ENCODE peak calls at places on chromosome 5, in eight cellular contexts. V is hypothalamus; B is tibial nerve; P is stimulated activated CD8-positive, alpha-beta memory T cell treated with anti-CD3 and anti-CD28 coated beads, Interleukin-4, amount 100 ng/mL, for 1 hour; W is lower leg skin; K is mesothelial cell of epicardium; Q is central memory CD4-positive, alpha-beta T cell; I is mammary epithelial cell. U is an unnamed sample.

GRCh38 chr5:116145416-116145815 is 60.6 kb downstream of the COMMD10 start:
- DNase-seq in V (no peak), B (no peak), P (no peak), W (no peak), K (no peak), Q (no peak), I (peak), U (no peak)

GRCh38 chr5:123156577-123157296 is 67.7 kb downstream of the PRDM6 start:
- DNase-seq in V (no peak), B (no peak), P (no peak), W (no peak), K (no peak), Q (no peak), I (peak), U (no peak)

GRCh38 chr5:135317286-135317685 is 81.7 kb downstream of the MACROH2A1 start:
- DNase-seq in V (no peak), B (no peak), P (no peak), W (peak), K (no peak), Q (no peak), I (no peak), U (no peak)

GRCh38 chr5:135110941-135111596 is 77.0 kb upstream of the PITX1 start:
- DNase-seq in V (no peak), B (no peak), P (no peak), W (no peak), K (no peak), Q (no peak), I (peak), U (no peak)

GRCh38 chr5:6389946-6390530 is 11.7 kb upstream of the MED10 start:
- DNase-seq in V (no peak), B (no peak), P (no peak), W (no peak), K (no peak), Q (no peak), I (no peak), U (no peak)

GRCh38 chr5:93600409-93601052 is 17.5 kb downstream of the NR2F1 start:
- DNase-seq in V (no peak), B (no peak), P (no peak), W (no peak), K (no peak), Q (no peak), I (no peak), U (no peak)

GRCh38 chr5:82931110-82931509 is 146.1 kb downstream of the TMEM167A start:
- DNase-seq in V (no peak), B (no peak), P (no peak), W (no peak), K (no peak), Q (no peak), I (peak), U (no peak)

GRCh38 chr5:36658016-36658415 is 51.6 kb downstream of the SLC1A3 start:
- DNase-seq in V (no peak), B (no peak), P (no peak), W (no peak), K (no peak), Q (no peak), I (no peak), U (no peak)

GRCh38 chr5:110386782-110387181 is 339.7 kb downstream of the TMEM232 start:
- DNase-seq in V (no peak), B (no peak), P (no peak), W (no peak), K (no peak), Q (no peak), I (no peak), U (no peak)

GRCh38 chr5:179142434-179143198 is 82.4 kb downstream of the ZNF354C start:
- DNase-seq in V (no peak), B (no peak), P (no peak), W (no peak), K (no peak), Q (no peak), I (no peak), U (no peak)

GRCh38 chr5:174355208-174355612 is 309.7 kb downstream of the NSG2 start:
- DNase-seq in V (no peak), B (no peak), P (no peak), W (no peak), K (no peak), Q (no peak), I (peak), U (no peak)

GRCh38 chr5:35783551-35783950 is 73.1 kb upstream of the IL7R start:
- DNase-seq in V (no peak), B (no peak), P (no peak), W (no peak), K (no peak), Q (no peak), I (no peak), U (no peak)

GRCh38 chr5:178525906-178526732 is 64.1 kb downstream of the COL23A1 start:
- DNase-seq in V (no peak), B (no peak), P (no peak), W (no peak), K (no peak), Q (no peak), I (no peak), U (no peak)

GRCh38 chr5:170614071-170614490 is 110.3 kb downstream of the KCNIP1 start:
- DNase-seq in V (no peak), B (no peak), P (no peak), W (no peak), K (no peak), Q (no peak), I (no peak), U (no peak)

GRCh38 chr5:58759745-58760144 is 176.9 kb downstream of the RAB3C start:
- DNase-seq in V (no peak), B (no peak), P (no peak), W (no peak), K (no peak), Q (peak), I (peak), U (no peak)

GRCh38 chr5:75672616-75673015 is 44.6 kb downstream of the POC5 start:
- DNase-seq in V (no peak), B (no peak), P (no peak), W (no peak), K (no peak), Q (no peak), I (no peak), U (no peak)

GRCh38 chr5:151004499-151004898 is 15.9 kb upstream of the GPX3 start:
- DNase-seq in V (no peak), B (no peak), P (no peak), W (no peak), K (no peak), Q (no peak), I (no peak), U (no peak)

GRCh38 chr5:123170816-123171345 is 81.8 kb downstream of the PRDM6 start:
- DNase-seq in V (no peak), B (no peak), P (no peak), W (no peak), K (no peak), Q (no peak), I (peak), U (no peak)

GRCh38 chr5:151825445-151825844 is 53.7 kb downstream of the G3BP1 start:
- DNase-seq in V (peak), B (no peak), P (no peak), W (no peak), K (no peak), Q (peak), I (peak), U (no peak)

GRCh38 chr5:38780950-38781349 is 64.9 kb upstream of the OSMR start:
- DNase-seq in V (peak), B (peak), P (no peak), W (no peak), K (peak), Q (no peak), I (peak), U (peak)

GRCh38 chr5:84088996-84089395 is 295.7 kb downstream of the EDIL3 start:
- DNase-seq in V (no peak), B (no peak), P (no peak), W (no peak), K (no peak), Q (no peak), I (no peak), U (no peak)

GRCh38 chr5:170408866-170409265 is 19.7 kb upstream of the KCNMB1 start:
- DNase-seq in V (no peak), B (no peak), P (no peak), W (no peak), K (no peak), Q (no peak), I (no peak), U (no peak)

GRCh38 chr5:147332643-147333042 is 97.8 kb downstream of the STK32A start:
- DNase-seq in V (no peak), B (no peak), P (no peak), W (no peak), K (no peak), Q (no peak), I (no peak), U (no peak)

GRCh38 chr5:9774472-9775079 is 144.4 kb upstream of the TAS2R1 start:
- DNase-seq in V (no peak), B (no peak), P (no peak), W (no peak), K (no peak), Q (no peak), I (peak), U (no peak)

GRCh38 chr5:79285285-79285684 is 49.4 kb downstream of the JMY start:
- DNase-seq in V (no peak), B (no peak), P (no peak), W (no peak), K (no peak), Q (no peak), I (no peak), U (no peak)

GRCh38 chr5:132557425-132557805 is 638 bp downstream of the RAD50 start:
- DNase-seq in V (no peak), B (no peak), P (no peak), W (no peak), K (no peak), Q (no peak), I (peak), U (peak)

GRCh38 chr5:175859422-175859821 is 12.0 kb upstream of the CPLX2 start:
- DNase-seq in V (no peak), B (no peak), P (no peak), W (no peak), K (no peak), Q (no peak), I (no peak), U (no peak)

GRCh38 chr5:25006734-25007133 is 362.0 kb upstream of the CDH10 start:
- DNase-seq in V (no peak), B (no peak), P (no peak), W (no peak), K (no peak), Q (no peak), I (peak), U (no peak)

GRCh38 chr5:154278172-154278571 is 87.6 kb downstream of the GALNT10 start:
- DNase-seq in V (no peak), B (no peak), P (no peak), W (no peak), K (no peak), Q (no peak), I (no peak), U (no peak)

GRCh38 chr5:23411200-23411599 is 96.2 kb upstream of the PRDM9 start:
- DNase-seq in V (no peak), B (no peak), P (no peak), W (no peak), K (no peak), Q (no peak), I (no peak), U (no peak)

GRCh38 chr5:176413255-176413565 is 3.1 kb downstream of the CLTB start:
- DNase-seq in V (no peak), B (no peak), P (no peak), W (peak), K (no peak), Q (no peak), I (peak), U (no peak)

GRCh38 chr5:86837610-86838009 is 219.9 kb downstream of the COX7C start:
- DNase-seq in V (no peak), B (no peak), P (no peak), W (no peak), K (no peak), Q (no peak), I (no peak), U (no peak)

GRCh38 chr5:16446993-16447392 is 18.6 kb downstream of the ZNF622 start:
- DNase-seq in V (no peak), B (no peak), P (no peak), W (no peak), K (no peak), Q (no peak), I (no peak), U (no peak)

GRCh38 chr5:34415559-34416198 is 240.4 kb upstream of the RAI14 start:
- DNase-seq in V (no peak), B (no peak), P (no peak), W (no peak), K (no peak), Q (no peak), I (no peak), U (no peak)

U was measured in omental fat pad.